ENCODE peak calls at places on chromosomes 6 and 20, in four cellular contexts. J is ureter, S is left ventricle myocardium superior, V is AG04450. Y is an unnamed sample.

GRCh38 chr20:32457476-32457986 is 99.4 kb downstream of the ASXL1 start:
- DNase-seq in J (no peak), S (peak; percentile 80), V (no peak), Y (peak; percentile 68)

GRCh38 chr6:135935951-135936601 is 84.6 kb downstream of the PDE7B start:
- DNase-seq in J (no peak), S (peak; percentile 38), V (no peak), Y (no peak)

GRCh38 chr20:57160985-57161384 is 105.5 kb downstream of the BMP7 start:
- DNase-seq in J (no peak), S (no peak), V (no peak), Y (no peak)

GRCh38 chr6:164013480-164014208 is 599.1 kb downstream of the QKI start:
- DNase-seq in J (no peak), S (no peak), V (no peak), Y (no peak)

GRCh38 chr6:83051386-83052172 is 14.1 kb downstream of the UBE3D start:
- DNase-seq in J (no peak), S (no peak), V (no peak), Y (no peak)

GRCh38 chr6:27505209-27506027 is 32.5 kb upstream of the ZNF184 start:
- DNase-seq in J (no peak), S (no peak), V (no peak), Y (no peak)

GRCh38 chr6:46056906-46057529 is 41.4 kb upstream of the CLIC5 start:
- DNase-seq in J (no peak), S (no peak), V (no peak), Y (no peak)

GRCh38 chr6:168050225-168050796 is 28.7 kb downstream of the FRMD1 start:
- DNase-seq in J (no peak), S (peak; percentile 33), V (no peak), Y (no peak)

GRCh38 chr20:40991181-40991889 is 37.3 kb upstream of the TOP1 start:
- DNase-seq in J (no peak), S (no peak), V (no peak), Y (no peak)

GRCh38 chr6:127267742-127268588 is 1.3 kb downstream of the RNF146 start:
- DNase-seq in J (no peak), S (no peak), V (no peak), Y (no peak)

GRCh38 chr6:35388772-35389352 is 46.5 kb downstream of the PPARD start:
- DNase-seq in J (no peak), S (no peak), V (no peak), Y (no peak)

GRCh38 chr6:6600865-6601264 is 12.3 kb downstream of the LY86 start:
- DNase-seq in J (no peak), S (no peak), V (no peak), Y (no peak)

GRCh38 chr6:89940225-89941027 is 46.2 kb downstream of the GJA10 start:
- DNase-seq in J (peak; percentile 78), S (peak; percentile 50), V (peak; percentile 77), Y (peak; percentile 67)

GRCh38 chr20:50226093-50226974 is 35.7 kb downstream of the CEBPB start:
- DNase-seq in J (no peak), S (peak; percentile 49), V (no peak), Y (no peak)

GRCh38 chr6:73471686-73472290 is 10.3 kb downstream of the MTO1 start:
- DNase-seq in J (no peak), S (no peak), V (no peak), Y (no peak)

GRCh38 chr6:11732036-11732545 is 46.5 kb downstream of the ADTRP start:
- DNase-seq in J (peak; percentile 54), S (peak; percentile 64), V (no peak), Y (peak; percentile 34)

GRCh38 chr6:158174514-158174913 is 6.4 kb downstream of the GTF2H5 start:
- DNase-seq in J (no peak), S (no peak), V (peak; percentile 80), Y (no peak)

GRCh38 chr6:94953867-94954631 is 623.3 kb upstream of the MANEA start:
- DNase-seq in J (no peak), S (no peak), V (no peak), Y (no peak)

GRCh38 chr6:12785301-12785700 is 68.7 kb downstream of the PHACTR1 start:
- DNase-seq in J (peak; percentile 73), S (no peak), V (no peak), Y (no peak)

GRCh38 chr6:118712955-118713354 is 61.6 kb upstream of the CEP85L start:
- DNase-seq in J (no peak), S (no peak), V (no peak), Y (no peak)

GRCh38 chr6:149114167-149114566 is 203.3 kb upstream of the TAB2 start:
- DNase-seq in J (no peak), S (peak; percentile 80), V (no peak), Y (no peak)

GRCh38 chr6:165508321-165508889 is 154.6 kb downstream of the PDE10A start:
- DNase-seq in J (no peak), S (no peak), V (no peak), Y (no peak)

GRCh38 chr20:1368448-1369199 is 24.2 kb downstream of the FKBP1A start:
- DNase-seq in J (no peak), S (no peak), V (no peak), Y (no peak)

GRCh38 chr20:3276400-3277015 is 37.5 kb upstream of the SLC4A11 start:
- DNase-seq in J (no peak), S (no peak), V (no peak), Y (no peak)

GRCh38 chr6:15400572-15401004 is 154.7 kb downstream of the JARID2 start:
- DNase-seq in J (no peak), S (peak; percentile 84), V (no peak), Y (no peak)

GRCh38 chr6:46914279-46914810 is 7.4 kb downstream of the ADGRF5 start:
- DNase-seq in J (no peak), S (no peak), V (no peak), Y (no peak)

GRCh38 chr6:144055121-144055931 is 40.0 kb downstream of the SF3B5 start:
- DNase-seq in J (no peak), S (no peak), V (no peak), Y (no peak)

GRCh38 chr6:149414009-149414408 is 13.9 kb downstream of the SUMO4 start:
- DNase-seq in J (no peak), S (no peak), V (no peak), Y (no peak)

GRCh38 chr20:33521461-33521860 is 31.6 kb downstream of the CBFA2T2 start:
- DNase-seq in J (no peak), S (no peak), V (no peak), Y (no peak)

GRCh38 chr6:145238787-145239186 is 496.5 kb downstream of the EPM2A start:
- DNase-seq in J (no peak), S (no peak), V (no peak), Y (no peak)

GRCh38 chr6:148193063-148193680 is 149.5 kb upstream of the SASH1 start:
- DNase-seq in J (no peak), S (no peak), V (no peak), Y (peak; percentile 59)

GRCh38 chr20:8640461-8640860 is 428.4 kb upstream of the PLCB4 start:
- DNase-seq in J (no peak), S (no peak), V (no peak), Y (no peak)

GRCh38 chr6:33014841-33015634 is 5.6 kb upstream of the HLA-DOA start:
- DNase-seq in J (peak; percentile 79), S (no peak), V (peak; percentile 73), Y (peak; percentile 45)

GRCh38 chr6:30725713-30726505 is 5.8 kb downstream of the TUBB start:
- DNase-seq in J (no peak), S (no peak), V (no peak), Y (no peak)

GRCh38 chr6:15628499-15629131 is 34.2 kb downstream of the DTNBP1 start:
- DNase-seq in J (no peak), S (no peak), V (peak; percentile 74), Y (no peak)

GRCh38 chr6:53361549-53362031 is 12.8 kb upstream of the ELOVL5 start:
- DNase-seq in J (no peak), S (peak; percentile 40), V (no peak), Y (no peak)

GRCh38 chr6:25280617-25280990 is 1.4 kb downstream of the CARMIL1 start:
- DNase-seq in J (no peak), S (no peak), V (no peak), Y (no peak)